ENCODE peak calls at places on chromosomes 2 and 18, in nine cellular contexts. E is adrenal gland, F is lower leg skin, T is A549, Y is testis, N is GM12891, L is erythroblast, S is GM12892, X is tibial nerve. U is an unnamed sample.

GRCh38 chr2:172426635-172427255 is 641 bp upstream of the ITGA6 start:
- DNase-seq in E (no peak), F (no peak), T (no peak), Y (no peak), N (no peak), L (no peak), S (no peak), X (no peak), U (no peak)

GRCh38 chr2:195162194-195162593 is 494.8 kb upstream of the SLC39A10 start:
- DNase-seq in E (no peak), F (no peak), T (no peak), Y (no peak), N (no peak), L (no peak), S (no peak), X (no peak), U (no peak)

GRCh38 chr2:19611491-19612332 is 253.3 kb upstream of the OSR1 start:
- DNase-seq in E (no peak), F (no peak), T (peak), Y (no peak), N (no peak), L (no peak), S (no peak), X (no peak), U (no peak)

GRCh38 chr2:30078521-30078920 is 68.3 kb upstream of the YPEL5 start:
- DNase-seq in E (no peak), F (no peak), T (no peak), Y (no peak), N (no peak), L (no peak), S (no peak), X (no peak), U (no peak)

GRCh38 chr2:127358044-127358443 is 29.7 kb downstream of the MAP3K2 start:
- DNase-seq in E (no peak), F (no peak), T (peak), Y (no peak), N (no peak), L (no peak), S (no peak), X (no peak), U (no peak)

GRCh38 chr2:240205763-240206162 is 65.3 kb upstream of the OTOS start:
- DNase-seq in E (no peak), F (no peak), T (no peak), Y (no peak), N (no peak), L (no peak), S (no peak), X (no peak), U (no peak)

GRCh38 chr2:181036848-181037603 is 56.6 kb downstream of the UBE2E3 start:
- DNase-seq in E (no peak), F (no peak), T (no peak), Y (no peak), N (no peak), L (no peak), S (no peak), X (no peak), U (no peak)

GRCh38 chr2:198314559-198315153 is 510.3 kb downstream of the PLCL1 start:
- DNase-seq in E (no peak), F (no peak), T (peak), Y (no peak), N (no peak), L (peak), S (no peak), X (no peak), U (no peak)

GRCh38 chr2:31222086-31222485 is 4.8 kb upstream of the CAPN14 start:
- DNase-seq in E (no peak), F (no peak), T (no peak), Y (no peak), N (no peak), L (no peak), S (no peak), X (no peak), U (no peak)

GRCh38 chr2:85240055-85240454 is 87.7 kb downstream of the TGOLN2 start:
- DNase-seq in E (no peak), F (no peak), T (no peak), Y (no peak), N (no peak), L (no peak), S (no peak), X (no peak), U (no peak)

GRCh38 chr2:152847067-152847466 is 128.6 kb downstream of the ARL6IP6 start:
- DNase-seq in E (peak), F (no peak), T (peak), Y (no peak), N (no peak), L (no peak), S (no peak), X (no peak), U (no peak)

GRCh38 chr2:102141915-102142828 is at the start of gene IL1R1:
- DNase-seq in E (peak), F (peak), T (peak), Y (peak), N (peak), L (peak), S (no peak), X (peak), U (peak)

GRCh38 chr2:111705711-111706323 is 178.2 kb downstream of the ANAPC1 start:
- DNase-seq in E (no peak), F (peak), T (peak), Y (no peak), N (peak), L (peak), S (peak), X (no peak), U (no peak)

GRCh38 chr18:42922363-42922762 is 193.1 kb downstream of the RIT2 start:
- DNase-seq in E (no peak), F (no peak), T (no peak), Y (no peak), N (no peak), L (no peak), S (no peak), X (no peak), U (no peak)

GRCh38 chr2:95275601-95276243 is 1.5 kb downstream of the PROM2 start:
- DNase-seq in E (no peak), F (peak), T (no peak), Y (no peak), N (no peak), L (no peak), S (no peak), X (no peak), U (peak)
- TF ChIP-seq POLR2A in E (no peak), F (no peak), T (no peak), Y (no peak), N (no peak), L (no peak), S (no peak), X (no peak), U (no peak)

DNA sequence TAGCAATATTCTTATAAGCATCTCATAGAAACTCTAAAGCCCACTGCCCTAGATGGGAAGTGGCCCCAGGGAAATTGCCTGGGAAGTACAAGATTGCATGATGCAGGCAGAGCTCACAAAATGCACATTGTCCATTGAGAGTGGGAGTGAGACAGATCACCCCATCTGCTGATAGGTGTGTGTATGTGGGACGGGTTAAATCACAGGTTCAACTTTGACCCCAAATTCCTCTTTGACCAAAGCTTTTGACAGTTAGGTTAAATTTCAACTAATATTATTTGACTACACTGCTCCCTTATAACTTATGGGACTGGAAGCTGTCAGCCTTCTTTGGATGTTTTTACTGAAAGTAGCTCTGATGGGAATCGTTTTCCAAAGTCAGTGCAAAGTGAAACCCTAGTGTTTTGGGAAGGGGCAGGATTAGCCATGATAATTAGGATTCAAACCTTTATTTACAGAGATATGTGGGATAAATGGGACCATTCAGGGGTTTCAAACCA is 11.4 kb upstream of the FABP1 start:
- DNase-seq in E (no peak), F (no peak), T (no peak), Y (no peak), N (no peak), L (no peak), S (no peak), X (no peak), U (no peak)
- TF ChIP-seq POLR2A in E (no peak), F (no peak), T (no peak), Y (no peak), N (no peak), L (no peak), S (no peak), X (no peak), U (no peak)

GRCh38 chr2:233115761-233116160 is 55.6 kb downstream of the INPP5D start:
- DNase-seq in E (no peak), F (no peak), T (no peak), Y (no peak), N (no peak), L (no peak), S (no peak), X (no peak), U (no peak)
- TF ChIP-seq POLR2A in E (no peak), F (no peak), T (no peak), Y (no peak), N (no peak), L (no peak), S (no peak), X (no peak), U (no peak)

DNA sequence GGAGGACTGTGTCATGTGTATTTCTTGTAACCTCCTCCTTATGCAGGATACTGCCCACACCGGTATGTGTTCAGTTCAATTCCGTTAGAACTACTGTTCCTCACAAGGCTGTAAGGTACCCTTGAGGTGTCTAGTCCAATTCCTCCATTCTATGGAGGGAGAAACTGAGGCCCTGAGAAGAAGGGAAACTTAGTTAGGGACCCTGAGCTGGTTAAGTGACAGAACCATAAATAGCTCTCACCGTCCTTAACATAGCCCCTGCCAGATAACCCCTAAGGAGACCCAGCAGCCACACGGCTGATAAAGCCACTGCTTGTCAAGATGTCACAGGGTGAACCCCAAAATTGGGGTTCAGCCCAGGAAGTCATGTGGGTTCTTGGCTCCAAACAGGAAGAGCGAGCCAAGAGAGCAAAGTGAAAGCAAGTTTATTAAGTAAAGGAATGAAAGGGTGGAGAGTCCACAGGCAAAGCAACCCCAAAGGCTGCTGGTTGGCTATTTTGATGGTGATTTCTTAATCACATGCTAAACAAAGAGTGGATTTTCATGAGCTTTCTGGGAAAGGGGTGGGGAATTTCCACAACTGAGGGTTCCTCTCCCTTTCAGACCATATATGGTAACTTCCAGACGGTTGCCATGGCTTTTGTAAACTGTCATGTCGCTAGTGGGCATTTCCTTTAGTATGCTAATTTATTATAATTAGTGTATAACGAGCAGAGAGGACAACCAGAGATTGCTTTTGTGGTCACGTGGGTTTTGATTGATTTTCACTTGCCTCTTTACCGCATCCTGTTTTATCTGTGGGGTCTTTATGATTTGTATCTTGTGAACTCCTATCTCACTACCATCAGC is 83.4 kb upstream of the RTN4 start:
- DNase-seq in E (peak), F (no peak), T (peak), Y (peak), N (peak), L (peak), S (peak), X (no peak), U (peak)
- TF ChIP-seq POLR2A in E (no peak), F (no peak), T (no peak), Y (no peak), N (no peak), L (peak), S (peak), X (peak), U (no peak)

DNA sequence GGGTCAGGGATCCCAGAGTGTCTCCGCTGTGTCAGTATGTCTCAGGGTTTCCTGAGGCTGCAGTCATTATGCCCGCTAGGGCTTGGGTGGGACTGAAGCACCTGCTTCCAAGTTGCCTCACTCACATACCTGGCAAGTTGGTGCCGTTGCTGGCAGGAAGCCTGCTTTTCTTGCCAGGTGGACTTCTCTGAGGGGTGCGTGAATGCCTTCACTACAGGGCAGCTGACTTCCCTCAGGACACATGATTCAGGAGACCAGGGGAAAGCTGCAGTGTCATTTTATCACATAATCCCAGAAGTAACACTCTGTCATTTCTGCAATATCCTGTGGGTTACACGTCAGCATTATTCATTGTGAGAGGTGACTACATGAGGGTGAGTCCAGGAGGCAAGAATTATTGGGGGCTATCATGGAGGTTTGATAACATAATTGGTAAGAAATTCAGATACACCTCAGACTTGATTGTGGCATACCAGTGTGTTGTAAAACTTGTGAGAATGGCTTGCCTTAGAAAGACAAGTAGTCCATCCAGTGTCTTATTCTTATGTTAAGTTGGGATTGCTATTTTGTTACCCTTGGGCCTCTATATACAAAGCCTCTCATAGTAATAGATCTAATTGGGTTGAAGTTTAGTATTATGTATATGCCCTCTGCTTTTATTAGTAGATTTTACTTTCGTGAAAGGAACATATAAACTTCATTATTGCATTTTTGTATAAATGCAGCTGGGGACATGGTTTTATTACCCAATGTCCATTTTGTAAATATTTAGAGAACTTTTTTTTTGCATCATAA is 44.1 kb downstream of the NEDD4L start:
- DNase-seq in E (no peak), F (peak), T (no peak), Y (no peak), N (no peak), L (peak), S (no peak), X (no peak), U (no peak)
- TF ChIP-seq POLR2A in E (no peak), F (no peak), T (no peak), Y (no peak), N (no peak), L (peak), S (no peak), X (no peak), U (no peak)

DNA sequence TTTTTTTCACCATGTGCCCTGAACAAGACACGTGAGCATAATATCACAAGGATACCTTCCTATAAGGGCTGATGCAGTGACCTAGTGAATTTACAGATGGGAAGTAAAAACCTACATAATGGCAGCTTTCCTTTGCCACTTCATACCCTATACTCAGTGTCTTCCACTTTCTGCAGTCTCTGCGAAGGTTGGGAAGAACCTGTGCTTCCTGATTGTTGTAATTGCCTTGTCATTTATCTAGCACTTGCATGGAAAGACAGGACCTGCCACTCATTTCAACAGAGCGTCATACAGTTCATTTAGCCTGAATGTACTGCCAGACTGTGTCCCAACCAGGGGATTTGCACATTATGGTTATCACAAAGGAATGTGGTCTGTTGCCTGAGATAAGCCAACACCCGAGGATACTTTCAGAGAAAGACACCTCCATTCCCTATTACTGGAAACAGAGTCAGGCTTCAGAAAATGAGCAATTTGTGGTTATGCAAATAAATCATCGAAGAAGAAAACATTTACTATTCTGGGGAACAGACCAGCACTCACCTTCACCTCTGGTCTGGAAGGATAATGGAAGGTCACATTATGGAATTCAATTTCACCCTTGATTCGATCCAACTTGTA is 55.0 kb downstream of the ABCB11 start:
- DNase-seq in E (no peak), F (no peak), T (no peak), Y (no peak), N (no peak), L (peak), S (no peak), X (no peak), U (no peak)
- TF ChIP-seq POLR2A in E (no peak), F (no peak), T (no peak), Y (no peak), N (no peak), L (peak), S (no peak), X (no peak), U (no peak)

DNA sequence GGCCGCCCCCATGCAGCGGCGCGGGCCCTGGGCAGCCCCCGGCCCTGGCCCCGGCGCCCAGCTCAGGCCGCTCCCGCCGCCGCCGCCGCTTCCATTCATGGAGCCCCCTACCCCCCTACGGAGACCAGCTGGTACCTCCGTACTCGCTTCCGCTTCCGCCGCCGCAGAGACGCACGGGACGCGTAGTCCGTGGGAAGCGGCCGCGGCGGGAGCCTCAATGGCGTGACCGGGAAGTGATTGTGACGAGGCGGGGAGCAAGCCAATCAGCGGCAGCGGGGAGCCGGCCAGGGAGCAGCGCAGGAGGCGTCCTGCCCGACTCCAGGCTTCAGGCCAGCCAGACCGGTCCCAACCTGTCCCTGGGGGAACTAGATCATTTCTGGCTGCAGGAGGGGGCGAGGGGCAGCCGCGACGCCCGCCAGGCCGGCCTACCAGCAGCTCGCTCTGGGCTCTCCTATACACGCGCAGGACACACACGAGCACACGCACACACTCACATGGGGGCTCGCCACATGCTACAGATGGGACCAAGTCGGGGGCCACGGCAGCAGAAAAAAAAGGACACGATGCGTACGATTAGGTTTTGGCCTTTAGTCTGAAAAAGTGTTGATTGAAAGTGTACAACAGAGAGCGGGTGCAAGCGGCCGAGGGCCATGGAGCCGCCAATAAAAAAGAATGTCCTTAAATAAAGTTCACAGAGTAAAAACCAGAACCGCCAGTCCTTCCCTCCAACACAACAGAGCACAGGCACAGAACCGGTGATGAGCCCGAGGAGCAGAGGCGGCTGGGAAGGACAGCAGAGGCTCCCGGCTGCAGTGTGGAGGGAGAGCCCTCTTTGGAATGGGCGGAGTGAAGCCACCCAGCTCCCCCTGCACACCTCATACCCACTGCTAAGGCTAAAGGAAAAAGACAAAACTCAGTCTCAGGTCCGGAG is at the start of gene ZNF513:
- DNase-seq in E (peak), F (peak), T (peak), Y (peak), N (peak), L (peak), S (peak), X (peak), U (peak)
- TF ChIP-seq POLR2A in E (peak), F (no peak), T (peak), Y (peak), N (peak), L (peak), S (peak), X (peak), U (no peak)

U was measured in heart left ventricle.